ENCODE peak calls at places on chromosomes 5 and 9, in six cellular contexts. I is HT1080, R is left colon, E is GM23248, J is posterior vena cava, C is NCI-H1930. A is an unnamed sample.

GRCh38 chr5:45772402-45772801 is 76.2 kb upstream of the HCN1 start:
- DNase-seq in I (no peak), R (no peak), E (no peak), J (no peak), C (no peak), A (no peak)

GRCh38 chr5:150587830-150588494 is 52.5 kb upstream of the SYNPO start:
- DNase-seq in I (no peak), R (no peak), E (peak), J (no peak), C (no peak), A (no peak)

GRCh38 chr5:137078171-137078665 is 420.9 kb downstream of the SPOCK1 start:
- DNase-seq in I (peak), R (no peak), E (peak), J (no peak), C (no peak), A (no peak)

GRCh38 chr9:33041459-33042188 is 16.6 kb downstream of the DNAJA1 start:
- DNase-seq in I (no peak), R (no peak), E (peak), J (no peak), C (no peak), A (no peak)

GRCh38 chr9:97441729-97442128 is 29.8 kb downstream of the TDRD7 start:
- DNase-seq in I (no peak), R (no peak), E (no peak), J (no peak), C (no peak), A (no peak)

GRCh38 chr9:91334053-91334452 is 27.7 kb downstream of the AUH start:
- DNase-seq in I (peak), R (no peak), E (peak), J (no peak), C (no peak), A (no peak)

GRCh38 chr9:13845460-13845859 is 468.5 kb downstream of the NFIB start:
- DNase-seq in I (peak), R (no peak), E (peak), J (no peak), C (no peak), A (no peak)

GRCh38 chr5:40172721-40173120 is 507.0 kb upstream of the PTGER4 start:
- DNase-seq in I (peak), R (no peak), E (no peak), J (no peak), C (no peak), A (no peak)

GRCh38 chr9:102867488-102867887 is 127.6 kb upstream of the CYLC2 start:
- DNase-seq in I (peak), R (no peak), E (no peak), J (no peak), C (no peak), A (no peak)

GRCh38 chr5:174106997-174107655 is 61.6 kb downstream of the NSG2 start:
- DNase-seq in I (no peak), R (no peak), E (no peak), J (no peak), C (no peak), A (no peak)

GRCh38 chr9:95459867-95460626 is 56.7 kb downstream of the PTCH1 start:
- DNase-seq in I (no peak), R (no peak), E (no peak), J (no peak), C (no peak), A (no peak)

GRCh38 chr9:79662553-79662956 is 90.8 kb downstream of the TLE4 start:
- DNase-seq in I (no peak), R (no peak), E (peak), J (no peak), C (no peak), A (peak)

A was measured in AG20443.